ENCODE peak calls at places on chromosomes 4 and X, in six cellular contexts. Z is uterus; U is choroid plexus epithelial cell; T is CD4-positive, alpha-beta memory T cell; R is AG09309; X is body of pancreas. F is an unnamed sample.

GRCh38 chrX:12237131-12237530 is 98.9 kb downstream of the FRMPD4 start:
- DNase-seq in R (no peak), Z (no peak), U (no peak), X (no peak), T (no peak), F (no peak)

GRCh38 chrX:127317159-127317558 is 497.6 kb downstream of the PRR32 start:
- DNase-seq in T (no peak), Z (no peak), U (no peak), X (no peak), R (no peak), F (no peak)

GRCh38 chr4:113080050-113080449 is 30.6 kb downstream of the ANK2 start:
- DNase-seq in Z (no peak), R (no peak), U (peak; percentile 2), T (no peak), X (no peak), F (no peak)

GRCh38 chrX:103554687-103555417 is 30.5 kb upstream of the TCEAL4 start:
- DNase-seq in Z (no peak), X (peak; percentile 11), T (peak; percentile 76), U (peak; percentile 72), R (no peak), F (peak; percentile 68)

GRCh38 chrX:42242044-42242443 is 318.7 kb upstream of the CASK start:
- DNase-seq in R (no peak), X (no peak), U (no peak), T (no peak), Z (no peak), F (no peak)

GRCh38 chr4:10413177-10413576 is 44.0 kb downstream of the ZNF518B start:
- DNase-seq in U (no peak), T (no peak), Z (no peak), X (no peak), R (no peak), F (no peak)

GRCh38 chr4:126038492-126039236 is 723.9 kb downstream of the FAT4 start:
- DNase-seq in T (no peak), X (no peak), U (peak; percentile 27), Z (no peak), R (no peak), F (peak; percentile 45)

GRCh38 chr4:140099993-140100392 is 54.0 kb downstream of the MAML3 start:
- DNase-seq in X (no peak), R (no peak), U (no peak), T (no peak), Z (no peak), F (no peak)

GRCh38 chrX:7194606-7195005 is 46.7 kb upstream of the PUDP start:
- DNase-seq in U (no peak), T (no peak), R (no peak), X (no peak), Z (no peak), F (no peak)

GRCh38 chrX:8868070-8868795 is 67.0 kb upstream of the FAM9A start:
- DNase-seq in Z (no peak), X (no peak), R (peak; percentile 54), T (no peak), U (peak; percentile 82), F (peak; percentile 52)

GRCh38 chrX:150772150-150772970 is 79.2 kb downstream of the MTMR1 start:
- DNase-seq in T (peak; percentile 53), U (peak; percentile 73), R (no peak), Z (peak; percentile 75), X (peak; percentile 80), F (peak; percentile 50)

GRCh38 chrX:19624754-19625153 is 109.4 kb upstream of the MAP3K15 start:
- DNase-seq in Z (no peak), R (no peak), U (no peak), T (no peak), X (no peak), F (no peak)

GRCh38 chr4:57490520-57490919 is 380.3 kb upstream of the IGFBP7 start:
- DNase-seq in R (no peak), X (no peak), T (no peak), U (no peak), Z (no peak), F (peak; percentile 22)

GRCh38 chr4:41757521-41758156 is 9.1 kb upstream of the PHOX2B start:
- DNase-seq in X (no peak), U (no peak), T (no peak), Z (no peak), R (no peak), F (no peak)

GRCh38 chrX:30831082-30831481 is 58.0 kb downstream of the TAB3 start:
- DNase-seq in R (no peak), T (peak; percentile 30), X (no peak), Z (no peak), U (no peak), F (no peak)

GRCh38 chr4:69936566-69936965 is 5.7 kb downstream of the CSN1S1 start:
- DNase-seq in T (no peak), X (no peak), U (peak; percentile 71), Z (no peak), R (no peak), F (no peak)

GRCh38 chrX:11427082-11428033 is 134.1 kb downstream of the AMELX start:
- DNase-seq in Z (peak; percentile 45), R (no peak), U (peak; percentile 46), T (no peak), X (peak; percentile 23), F (no peak)

GRCh38 chr4:98430708-98431403 is 169.7 kb downstream of the RAP1GDS1 start:
- DNase-seq in T (no peak), R (peak; percentile 44), U (peak; percentile 96), X (no peak), Z (no peak), F (peak; percentile 94)

DNA sequence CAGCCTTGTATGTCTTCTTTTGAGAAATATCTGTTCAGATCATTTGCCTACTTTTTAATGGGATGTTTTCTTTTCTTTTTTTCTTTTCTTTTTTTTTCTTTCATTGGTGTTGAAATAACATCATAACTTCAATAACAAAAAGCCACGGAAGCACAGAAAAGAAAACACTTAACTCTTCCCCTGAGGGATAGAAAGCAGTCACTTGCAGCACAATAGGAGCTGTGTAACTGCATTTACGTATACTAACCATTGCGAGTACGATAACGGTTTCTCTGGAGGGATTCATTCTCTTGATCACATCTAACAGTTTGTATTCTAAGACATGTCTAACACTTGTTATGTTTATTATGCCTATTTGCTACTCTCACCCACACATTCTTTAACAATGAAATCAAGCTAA is 27.3 kb downstream of the C4orf46 start:
- DNase-seq in T (no peak), R (no peak), U (no peak), Z (no peak), X (no peak), F (no peak)
- H3K4me3 ChIP-seq in T (no peak overlapping the region), R (no peak overlapping the region), U (no peak overlapping the region), Z (no peak overlapping the region), X (no peak overlapping the region), F (no peak overlapping the region)

GRCh38 chr4:76589872-76590846 is 155.1 kb downstream of the SHROOM3 start:
- DNase-seq in U (peak; percentile 98), T (no peak), X (peak; percentile 47), R (peak; percentile 90), Z (no peak), F (peak; percentile 96)

GRCh38 chr4:76590847-76591281 is 155.8 kb downstream of the SHROOM3 start:
- DNase-seq in R (peak; percentile 53), T (no peak), U (peak; percentile 55), X (no peak), Z (no peak), F (peak; percentile 59)

GRCh38 chr4:76589402-76589801 is 154.4 kb downstream of the SHROOM3 start:
- DNase-seq in T (no peak), Z (no peak), U (peak; percentile 65), R (peak; percentile 72), X (no peak), F (peak; percentile 69)

GRCh38 chr4:76585897-76586360 is 150.9 kb downstream of the SHROOM3 start:
- DNase-seq in R (no peak), X (peak; percentile 93), T (no peak), U (peak; percentile 76), Z (peak; percentile 44), F (peak; percentile 45)

GRCh38 chr4:76588268-76588667 is 153.2 kb downstream of the SHROOM3 start:
- DNase-seq in T (no peak), U (no peak), Z (no peak), X (no peak), R (no peak), F (no peak)
- H3K4me3 ChIP-seq in T (no peak overlapping the region), U (no peak overlapping the region), Z (no peak overlapping the region), X (no peak overlapping the region), R (no peak overlapping the region), F (no peak overlapping the region)

GRCh38 chrX:44344194-44344593 is 722 bp upstream of the EFHC2 start:
- DNase-seq in U (no peak), X (peak; percentile 12), T (peak; percentile 78), R (no peak), Z (peak; percentile 18), F (no peak)

GRCh38 chrX:44343412-44343942 is at the start of gene EFHC2:
- DNase-seq in T (peak; percentile 73), Z (peak; percentile 58), X (peak; percentile 26), R (no peak), U (peak; percentile 6), F (no peak)

GRCh38 chrX:44342866-44343265 is 606 bp downstream of the EFHC2 start:
- DNase-seq in Z (no peak), R (no peak), T (no peak), X (no peak), U (no peak), F (no peak)

GRCh38 chrX:44344687-44345086 is 1.2 kb upstream of the EFHC2 start:
- DNase-seq in U (no peak), Z (no peak), X (no peak), R (no peak), T (peak; percentile 56), F (no peak)
- H3K4me3 ChIP-seq in U (no peak overlapping the region), Z (peak overlapping the region; percentile 2), X (no peak overlapping the region), R (no peak overlapping the region), T (peak overlapping the region; percentile 57), F (no peak overlapping the region)

DNA sequence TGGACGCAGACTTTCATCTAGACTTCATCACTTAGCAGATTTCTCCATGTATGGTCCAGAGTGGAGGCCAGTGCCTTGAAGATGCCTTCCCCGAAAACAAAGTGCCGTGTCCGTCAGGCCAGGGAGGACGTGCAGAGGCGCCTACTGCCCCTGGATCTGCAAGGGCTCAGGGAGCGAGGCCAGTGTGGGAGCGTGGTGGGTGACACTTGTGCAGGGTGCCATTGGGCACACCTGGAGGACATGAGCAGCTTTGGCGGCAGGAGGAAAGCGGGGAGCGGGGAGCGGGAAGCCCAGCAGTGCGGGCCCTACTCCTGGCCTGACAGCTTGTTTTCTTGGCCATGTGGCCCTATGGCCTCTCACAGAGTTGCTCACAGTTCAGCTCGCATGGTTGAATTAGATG is 25.8 kb downstream of the WFS1 start:
- DNase-seq in X (no peak), U (no peak), T (no peak), Z (no peak), R (no peak), F (no peak)
- H3K4me3 ChIP-seq in X (no peak overlapping the region), U (no peak overlapping the region), T (no peak overlapping the region), Z (no peak overlapping the region), R (no peak overlapping the region), F (no peak overlapping the region)

DNA sequence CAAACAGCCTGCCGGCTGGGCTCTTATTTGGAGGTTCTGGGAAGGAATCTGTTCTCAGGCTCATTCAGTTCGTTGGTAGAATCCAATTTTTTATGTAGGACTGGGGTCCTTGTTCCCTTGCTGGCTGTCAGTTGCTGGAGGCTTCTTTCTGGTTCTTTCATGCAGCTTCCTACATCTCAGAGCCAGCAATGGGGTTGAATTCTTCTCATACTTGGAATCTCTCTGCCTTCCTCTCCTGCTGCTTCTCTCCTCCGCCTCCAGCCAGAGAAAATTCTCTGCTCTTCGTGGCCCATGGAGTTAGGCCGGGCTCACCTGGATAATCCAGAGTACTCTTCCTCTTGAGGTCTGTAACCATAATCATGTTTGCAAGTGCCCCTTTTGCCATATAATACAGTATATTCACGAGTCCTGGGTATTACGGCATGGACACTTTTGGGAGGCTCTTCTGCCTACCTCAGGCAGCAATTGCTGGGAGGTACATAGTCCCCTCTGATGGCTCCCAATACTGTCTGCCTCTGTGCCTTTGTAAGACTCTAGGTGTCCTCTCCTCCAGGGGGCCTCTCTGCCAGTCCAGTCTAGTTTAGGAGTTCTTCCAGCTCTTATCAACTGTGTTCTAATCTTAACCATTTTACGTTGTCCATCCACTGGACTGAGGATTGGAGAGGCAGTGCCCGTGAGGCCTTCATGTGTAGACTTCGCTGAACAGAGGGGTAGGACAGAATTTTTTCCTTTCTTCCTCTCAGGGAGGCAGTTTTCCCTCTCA is 2.2 kb downstream of the TRMT44 start:
- DNase-seq in R (no peak), Z (no peak), U (peak; percentile 48), X (no peak), T (no peak), F (no peak)
- H3K4me3 ChIP-seq in R (no peak overlapping the region), Z (no peak overlapping the region), U (peak overlapping the region; percentile 9), X (no peak overlapping the region), T (no peak overlapping the region), F (no peak overlapping the region)

F was measured in astrocyte of the spinal cord.